ENCODE peak calls at places on chromosomes 2 and 18, in five cellular contexts. P is WTC11, J is HepG2, C is GM12878, U is H1. V is an unnamed sample.

GRCh38 chr2:241114836-241115235 is 12.7 kb upstream of the MTERF4 start:
- DNase-seq in P (no peak), J (no peak), C (no peak), U (no peak), V (no peak)

GRCh38 chr2:111946294-111947114 is 48.1 kb downstream of the MERTK start:
- DNase-seq in P (no peak), J (peak; percentile 70), C (no peak), U (no peak), V (no peak)

GRCh38 chr2:54858021-54858681 is 134.7 kb downstream of the EML6 start:
- DNase-seq in P (no peak), J (peak; percentile 86), C (no peak), U (no peak), V (no peak)

GRCh38 chr2:205644018-205644417 is 38.3 kb upstream of the NRP2 start:
- DNase-seq in P (no peak), J (no peak), C (no peak), U (no peak), V (no peak)

GRCh38 chr18:62828852-62829251 is 113.5 kb downstream of the PHLPP1 start:
- DNase-seq in P (no peak), J (no peak), C (no peak), U (no peak), V (no peak)

GRCh38 chr2:238497610-238498005 is 70.9 kb downstream of the ASB1 start:
- DNase-seq in P (no peak), J (no peak), C (no peak), U (no peak), V (no peak)

GRCh38 chr18:29191263-29191662 is 1014.3 kb upstream of the CDH2 start:
- DNase-seq in P (no peak), J (peak; percentile 1), C (no peak), U (no peak), V (no peak)

GRCh38 chr2:64649626-64650025 is 4.1 kb downstream of the SERTAD2 start:
- DNase-seq in P (no peak), J (peak; percentile 53), C (no peak), U (no peak), V (no peak)

GRCh38 chr2:219176818-219177593 is at the start of gene CNPPD1:
- DNase-seq in P (peak; percentile 76), J (peak; percentile 82), C (no peak), U (no peak), V (peak; percentile 82)

GRCh38 chr18:77039196-77040140 is 93.1 kb downstream of the MBP start:
- DNase-seq in P (no peak), J (no peak), C (no peak), U (no peak), V (no peak)

GRCh38 chr18:74066018-74066417 is 81.6 kb downstream of the FBXO15 start:
- DNase-seq in P (no peak), J (no peak), C (no peak), U (no peak), V (no peak)

GRCh38 chr2:218347172-218347571 is 9.5 kb upstream of the CATIP start:
- DNase-seq in P (no peak), J (no peak), C (no peak), U (no peak), V (no peak)

GRCh38 chr18:28043631-28044030 is 133.3 kb downstream of the CDH2 start:
- DNase-seq in P (no peak), J (no peak), C (no peak), U (no peak), V (no peak)

GRCh38 chr2:65377556-65378307 is 54.7 kb downstream of the SPRED2 start:
- DNase-seq in P (no peak), J (no peak), C (no peak), U (no peak), V (peak; percentile 53)

GRCh38 chr2:71503827-71504226 is 50.5 kb downstream of the DYSF start:
- DNase-seq in P (no peak), J (no peak), C (no peak), U (no peak), V (no peak)

GRCh38 chr2:4883375-4883774 is 808.8 kb upstream of the SOX11 start:
- DNase-seq in P (no peak), J (no peak), C (no peak), U (no peak), V (no peak)

GRCh38 chr2:171810409-171810993 is 83.5 kb downstream of the SLC25A12 start:
- DNase-seq in P (no peak), J (no peak), C (no peak), U (no peak), V (no peak)

GRCh38 chr18:61154866-61155265 is 178.4 kb upstream of the CDH20 start:
- DNase-seq in P (no peak), J (no peak), C (no peak), U (no peak), V (no peak)

GRCh38 chr2:10829304-10829703 is 16.7 kb upstream of the PDIA6 start:
- DNase-seq in P (no peak), J (no peak), C (no peak), U (no peak), V (no peak)

GRCh38 chr18:45876131-45876530 is 50.7 kb downstream of the SIGLEC15 start:
- DNase-seq in P (no peak), J (no peak), C (no peak), U (no peak), V (no peak)

GRCh38 chr2:48346124-48346536 is 183.8 kb upstream of the STON1 start:
- DNase-seq in P (no peak), J (peak; percentile 89), C (no peak), U (no peak), V (no peak)

GRCh38 chr18:23106575-23106974 is 28.7 kb upstream of the CABLES1 start:
- DNase-seq in P (no peak), J (peak; percentile 78), C (no peak), U (no peak), V (no peak)

GRCh38 chr18:69858897-69859296 is 88.8 kb downstream of the CD226 start:
- DNase-seq in P (no peak), J (peak; percentile 54), C (no peak), U (no peak), V (no peak)

GRCh38 chr2:176554107-176555048 is 285.1 kb downstream of the MTX2 start:
- DNase-seq in P (no peak), J (peak; percentile 34), C (peak; percentile 8), U (no peak), V (peak; percentile 77)

GRCh38 chr2:38409136-38409903 is 32.2 kb upstream of the ATL2 start:
- DNase-seq in P (no peak), J (no peak), C (peak; percentile 59), U (no peak), V (no peak)

GRCh38 chr2:159960413-159960812 is 102.0 kb downstream of the PLA2R1 start:
- DNase-seq in P (no peak), J (no peak), C (peak; percentile 44), U (no peak), V (no peak)

DNA sequence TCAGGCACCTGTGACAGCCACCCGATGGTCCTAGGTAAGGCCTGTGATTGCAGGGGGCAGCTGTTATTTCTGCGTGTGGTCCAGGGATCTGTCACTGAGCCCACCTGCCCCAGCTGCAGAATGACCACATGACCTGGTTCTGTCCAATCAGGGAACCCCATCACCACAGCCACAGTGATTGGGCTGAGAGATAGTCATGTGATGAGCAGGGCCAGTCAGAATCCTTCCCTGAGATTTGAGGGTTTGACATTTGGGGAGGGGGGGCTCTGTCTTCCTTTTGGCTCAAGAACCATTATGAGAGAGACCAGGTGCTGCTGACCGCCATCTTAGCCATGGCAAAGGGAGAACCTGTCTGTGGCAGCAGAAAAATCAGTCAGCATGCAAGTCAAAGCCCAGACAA is 147.2 kb downstream of the SMAD7 start:
- DNase-seq in P (peak; percentile 3), J (no peak), C (no peak), U (no peak), V (peak; percentile 39)
- TF ChIP-seq ATF2 in P (no peak), J (no peak), C (no peak), U (no peak), V (no peak)

GRCh38 chr2:26566081-26566375 is 75.1 kb downstream of the CIB4 start:
- DNase-seq in P (no peak), J (no peak), C (no peak), U (no peak), V (no peak)
- TF ChIP-seq ATF2 in P (no peak), J (no peak), C (no peak), U (no peak), V (no peak)

GRCh38 chr2:30145826-30146336 is 926 bp upstream of the YPEL5 start:
- DNase-seq in P (no peak), J (no peak), C (no peak), U (no peak), V (no peak)
- TF ChIP-seq ATF2 in P (no peak), J (no peak), C (no peak), U (no peak), V (no peak)

GRCh38 chr2:157876066-157876770 is at the start of gene ACVR1:
- DNase-seq in P (peak; percentile 87), J (peak; percentile 95), C (no peak), U (peak; percentile 78), V (peak; percentile 93)
- TF ChIP-seq ATF2 in P (no peak), J (peak; percentile 35), C (no peak), U (no peak), V (no peak)

DNA sequence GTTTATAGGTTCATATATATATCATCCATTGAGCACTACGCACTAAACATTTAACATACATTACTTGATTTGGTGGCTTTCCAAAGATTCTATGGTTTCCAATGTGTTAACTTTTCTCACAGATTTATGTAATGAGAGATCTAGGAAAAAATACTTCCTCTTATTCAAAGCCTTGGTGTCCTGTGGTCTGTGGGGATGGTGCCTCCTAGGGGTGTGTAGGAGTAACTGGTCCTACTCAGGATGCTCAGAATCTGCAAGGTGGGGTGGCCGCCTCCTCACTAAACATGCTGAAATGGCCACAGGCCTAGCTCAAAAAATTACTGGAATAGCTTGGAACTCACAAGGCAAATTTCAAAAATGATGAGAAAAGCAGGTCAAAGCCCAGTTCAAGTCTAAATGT is 11.6 kb downstream of the GPR55 start:
- DNase-seq in P (no peak), J (peak; percentile 40), C (no peak), U (no peak), V (peak; percentile 53)
- TF ChIP-seq ATF2 in P (no peak), J (no peak), C (no peak), U (no peak), V (no peak)

DNA sequence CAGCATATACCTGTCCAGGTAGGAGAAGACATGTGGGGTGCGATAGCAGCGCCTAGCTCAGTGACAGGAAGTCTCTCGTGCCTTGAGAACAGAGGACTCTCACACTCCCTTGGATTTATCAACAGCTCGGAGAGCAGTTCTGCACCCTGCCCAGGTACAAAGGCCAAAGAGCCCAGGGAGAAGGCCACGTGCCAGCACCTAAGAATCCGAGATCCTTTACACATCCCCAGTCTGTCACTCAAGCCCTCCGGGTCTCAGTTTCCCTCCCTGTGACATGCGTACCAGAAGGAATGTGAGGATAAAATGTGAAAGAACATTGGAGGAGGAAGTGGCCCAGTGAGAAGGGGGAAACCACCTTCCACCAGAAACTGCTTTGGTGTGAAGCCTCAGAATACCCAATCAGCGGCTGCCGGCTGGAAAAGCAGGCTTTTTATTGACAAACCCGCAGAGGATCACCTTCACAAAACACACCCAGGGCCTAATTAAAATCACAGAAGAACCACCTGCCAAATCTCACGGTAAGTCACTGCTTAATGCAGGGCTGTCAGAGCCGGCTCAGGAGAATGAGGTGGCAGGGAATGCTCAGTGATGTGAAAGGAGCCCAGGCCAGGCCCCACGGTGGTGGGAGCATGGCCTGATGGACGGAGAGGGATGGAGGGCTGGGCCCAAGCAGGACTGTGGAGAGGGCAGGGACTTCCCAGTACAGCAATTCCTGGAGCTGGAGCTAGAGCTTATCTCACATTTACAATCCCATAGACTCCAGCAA is 66.3 kb downstream of the MYO5B start:
- DNase-seq in P (peak; percentile 27), J (peak; percentile 34), C (no peak), U (no peak), V (no peak)
- TF ChIP-seq ATF2 in P (no peak), J (no peak), C (no peak), U (no peak), V (no peak)

GRCh38 chr2:85707304-85707703 is 13.1 kb downstream of the GNLY start:
- DNase-seq in P (peak; percentile 47), J (peak; percentile 73), C (peak; percentile 75), U (no peak), V (peak; percentile 87)
- TF ChIP-seq ATF2 in P (no peak), J (peak; percentile 37), C (no peak), U (no peak), V (no peak)